ENCODE peak calls at places on chromosomes 12 and 14, in five cellular contexts. Y is iPS DF 19.7; O is NCI-H1105; K is stimulated activated CD8-positive, alpha-beta memory T cell treated with anti-CD3 and anti-CD28 coated beads, Interleukin-15, amount 100 ng/mL, for 4 hours; L is effector memory CD4-positive, alpha-beta T cell. N is an unnamed sample.

GRCh38 chr14:102264775-102265174 is 40.2 kb downstream of the MOK start:
- DNase-seq in K (no peak), L (no peak), O (no peak), Y (no peak), N (peak)

GRCh38 chr14:26281280-26281998 is 316.4 kb downstream of the NOVA1 start:
- DNase-seq in L (no peak), K (no peak), O (no peak), Y (peak), N (no peak)

GRCh38 chr12:4392223-4392742 is 12.8 kb upstream of the FGF23 start:
- DNase-seq in K (no peak), O (no peak), L (no peak), Y (no peak), N (no peak)

GRCh38 chr12:58310368-58310767 is 369.0 kb downstream of the ATP23 start:
- DNase-seq in L (no peak), Y (no peak), O (no peak), K (no peak), N (no peak)

GRCh38 chr12:6606331-6607131 is 648 bp downstream of the CHD4 start:
- DNase-seq in K (peak), O (peak), Y (no peak), L (peak), N (peak)

GRCh38 chr12:116125981-116126566 is 151.4 kb downstream of the MED13L start:
- DNase-seq in K (no peak), O (no peak), L (no peak), Y (no peak), N (no peak)

GRCh38 chr12:57476162-57476992 is 3.3 kb downstream of the ARHGAP9 start:
- DNase-seq in O (no peak), L (peak), Y (no peak), K (no peak), N (no peak)

GRCh38 chr14:74737753-74738325 is 24.9 kb downstream of the FCF1 start:
- DNase-seq in Y (no peak), O (no peak), L (no peak), K (no peak), N (no peak)

GRCh38 chr14:63078606-63079005 is 33.3 kb upstream of the KCNH5 start:
- DNase-seq in K (no peak), O (no peak), L (no peak), Y (no peak), N (no peak)

GRCh38 chr12:79692249-79692619 is 1.5 kb upstream of the PAWR start:
- DNase-seq in O (no peak), K (no peak), Y (no peak), L (no peak), N (no peak)

N was measured in left ventricle myocardium inferior.